ENCODE peak calls at places on chromosomes 1 and 21, in five cellular contexts. O is GM12878, U is H1, P is HepG2, Q is NT2/D1. N is an unnamed sample.

GRCh38 chr1:22971161-22972062 is 1.3 kb downstream of the LACTBL1 start:
- DNase-seq in O (no peak), U (no peak), P (no peak), Q (no peak), N (no peak)

GRCh38 chr1:58932820-58933598 is 149.2 kb upstream of the JUN start:
- DNase-seq in O (no peak), U (no peak), P (peak), Q (no peak), N (no peak)

GRCh38 chr1:39925727-39926342 is 24.1 kb upstream of the MYCL start:
- DNase-seq in O (no peak), U (no peak), P (no peak), Q (no peak), N (no peak)

GRCh38 chr1:230140221-230141001 is 73.4 kb downstream of the GALNT2 start:
- DNase-seq in O (no peak), U (no peak), P (no peak), Q (no peak), N (no peak)

GRCh38 chr1:227838181-227838580 is 22.7 kb downstream of the PRSS38 start:
- DNase-seq in O (no peak), U (no peak), P (no peak), Q (no peak), N (no peak)

GRCh38 chr1:228146761-228147693 is 2.7 kb upstream of the GJC2 start:
- DNase-seq in O (no peak), U (no peak), P (no peak), Q (no peak), N (no peak)

GRCh38 chr1:205481279-205481617 is 23.2 kb upstream of the CDK18 start:
- DNase-seq in O (no peak), U (no peak), P (no peak), Q (no peak), N (no peak)

GRCh38 chr1:56798053-56798471 is 21.1 kb downstream of the FYB2 start:
- DNase-seq in O (no peak), U (no peak), P (no peak), Q (peak), N (no peak)

GRCh38 chr1:34742667-34743270 is 12.1 kb upstream of the GJB5 start:
- DNase-seq in O (peak), U (peak), P (peak), Q (peak), N (peak)

GRCh38 chr1:205976708-205977107 is 26.5 kb downstream of the RAB7B start:
- DNase-seq in O (no peak), U (no peak), P (peak), Q (peak), N (no peak)

GRCh38 chr1:240312872-240313271 is 221.2 kb downstream of the FMN2 start:
- DNase-seq in O (no peak), U (no peak), P (no peak), Q (no peak), N (no peak)

GRCh38 chr1:244289976-244290375 is 161.7 kb downstream of the ADSS2 start:
- DNase-seq in O (no peak), U (no peak), P (no peak), Q (no peak), N (no peak)

GRCh38 chr1:241612533-241613505 is 27.4 kb downstream of the CHML start:
- DNase-seq in O (no peak), U (no peak), P (no peak), Q (no peak), N (no peak)

GRCh38 chr1:210252621-210253041 is 20.0 kb downstream of the SERTAD4 start:
- DNase-seq in O (no peak), U (peak), P (no peak), Q (no peak), N (no peak)

GRCh38 chr1:166379447-166379846 is 212.6 kb upstream of the FAM78B start:
- DNase-seq in O (no peak), U (no peak), P (no peak), Q (no peak), N (no peak)

GRCh38 chr1:162383091-162383490 is 1.6 kb downstream of the C1orf226 start:
- DNase-seq in O (no peak), U (no peak), P (no peak), Q (no peak), N (no peak)

GRCh38 chr1:216183007-216183406 is 240.2 kb downstream of the USH2A start:
- DNase-seq in O (no peak), U (no peak), P (peak), Q (peak), N (peak)

GRCh38 chr1:27394925-27395324 is 2.5 kb downstream of the GPR3 start:
- DNase-seq in O (no peak), U (no peak), P (no peak), Q (no peak), N (no peak)

GRCh38 chr21:43600642-43601397 is 58.5 kb downstream of the HSF2BP start:
- DNase-seq in O (no peak), U (no peak), P (no peak), Q (no peak), N (no peak)

GRCh38 chr21:46545363-46545762 is 59.5 kb downstream of the S100B start:
- DNase-seq in O (no peak), U (no peak), P (no peak), Q (no peak), N (no peak)

GRCh38 chr1:232950919-232951579 is 638 bp downstream of the NTPCR start:
- DNase-seq in O (no peak), U (no peak), P (peak), Q (peak), N (peak)

GRCh38 chr1:198794498-198794897 is 155.7 kb downstream of the PTPRC start:
- DNase-seq in O (no peak), U (no peak), P (no peak), Q (no peak), N (no peak)

GRCh38 chr1:100053727-100054126 is 79.0 kb downstream of the SASS6 start:
- DNase-seq in O (no peak), U (no peak), P (no peak), Q (no peak), N (no peak)

GRCh38 chr1:6949991-6950765 is 164.9 kb downstream of the CAMTA1 start:
- DNase-seq in O (no peak), U (no peak), P (no peak), Q (no peak), N (no peak)

GRCh38 chr1:206734499-206735142 is 36.0 kb upstream of the IL19 start:
- DNase-seq in O (no peak), U (peak), P (no peak), Q (no peak), N (peak)

GRCh38 chr1:67308136-67308535 is 463 bp downstream of the IL12RB2 start:
- DNase-seq in O (no peak), U (peak), P (no peak), Q (no peak), N (no peak)

GRCh38 chr21:37503848-37504467 is 137.4 kb downstream of the DYRK1A start:
- DNase-seq in O (no peak), U (no peak), P (peak), Q (no peak), N (no peak)

GRCh38 chr1:118563969-118564951 is 379.2 kb upstream of the SPAG17 start:
- DNase-seq in O (peak), U (peak), P (no peak), Q (peak), N (no peak)

GRCh38 chr1:81733465-81733864 is 67.3 kb upstream of the ADGRL2 start:
- DNase-seq in O (no peak), U (no peak), P (no peak), Q (peak), N (no peak)

GRCh38 chr1:10620776-10621175 is 146.0 kb downstream of the PEX14 start:
- DNase-seq in O (no peak), U (no peak), P (no peak), Q (no peak), N (no peak)

DNA sequence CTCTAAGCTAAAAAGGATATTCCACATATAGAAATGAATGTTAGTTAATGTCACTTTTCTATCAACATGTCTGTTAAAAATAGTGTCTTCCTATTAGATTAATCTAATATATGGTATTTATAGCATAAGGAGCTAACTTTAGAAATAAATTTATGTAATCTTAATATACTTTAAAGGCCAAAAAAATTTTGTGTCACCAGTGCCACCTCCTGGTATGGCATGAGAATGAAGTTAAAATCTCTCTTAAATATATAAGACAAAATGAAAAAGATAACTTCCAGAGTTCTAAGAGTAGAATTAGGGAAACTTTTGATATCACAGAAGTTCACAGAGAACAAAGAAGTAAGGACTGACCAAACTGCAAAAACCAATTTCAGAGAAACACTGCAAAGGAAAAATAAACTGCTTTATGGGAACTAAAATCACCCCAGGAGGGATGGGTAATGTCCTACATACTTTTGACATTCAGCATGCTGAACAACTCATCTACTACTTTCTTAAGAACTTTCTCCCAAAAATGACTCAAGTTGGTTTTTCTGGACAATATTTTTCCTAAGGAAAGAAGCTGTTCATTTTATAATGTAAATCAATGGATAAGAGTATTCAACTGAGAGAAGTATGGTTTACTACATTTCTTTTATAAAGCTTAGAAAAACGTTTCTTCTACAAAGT is 82.8 kb downstream of the TRIM33 start:
- DNase-seq in O (no peak), U (no peak), P (no peak), Q (no peak), N (peak)
- TF ChIP-seq SUZ12 in O (no peak), U (no peak), P (no peak), Q (no peak), N (no peak)

GRCh38 chr1:116942344-116942743 is 32.6 kb downstream of the PTGFRN start:
- DNase-seq in O (no peak), U (no peak), P (no peak), Q (no peak), N (no peak)
- TF ChIP-seq SUZ12 in O (no peak), U (no peak), P (no peak), Q (no peak), N (no peak)

GRCh38 chr1:21539933-21540332 is 30.7 kb downstream of the ALPL start:
- DNase-seq in O (no peak), U (peak), P (peak), Q (no peak), N (peak)
- TF ChIP-seq SUZ12 in O (no peak), U (no peak), P (no peak), Q (no peak), N (no peak)

GRCh38 chr1:71414229-71414628 is 333.4 kb upstream of the ZRANB2 start:
- DNase-seq in O (no peak), U (no peak), P (no peak), Q (no peak), N (no peak)
- TF ChIP-seq SUZ12 in O (no peak), U (no peak), P (no peak), Q (no peak), N (no peak)

GRCh38 chr1:107196973-107197562 is 56.2 kb downstream of the NTNG1 start:
- DNase-seq in O (peak), U (peak), P (peak), Q (peak), N (peak)
- TF ChIP-seq SUZ12 in O (no peak), U (no peak), P (no peak), Q (no peak), N (no peak)

GRCh38 chr1:193115629-193116227 is 6.1 kb upstream of the CDC73 start:
- DNase-seq in O (no peak), U (no peak), P (peak), Q (no peak), N (peak)
- TF ChIP-seq SUZ12 in O (no peak), U (no peak), P (no peak), Q (no peak), N (no peak)

GRCh38 chr1:53616511-53616910 is 122.5 kb downstream of the GLIS1 start:
- DNase-seq in O (no peak), U (no peak), P (no peak), Q (no peak), N (no peak)

GRCh38 chr1:53615101-53615500 is 123.9 kb downstream of the GLIS1 start:
- DNase-seq in O (no peak), U (no peak), P (no peak), Q (no peak), N (no peak)

GRCh38 chr1:53618218-53619087 is 120.5 kb downstream of the GLIS1 start:
- DNase-seq in O (no peak), U (no peak), P (no peak), Q (no peak), N (no peak)

GRCh38 chr1:53617382-53618217 is 121.4 kb downstream of the GLIS1 start:
- DNase-seq in O (no peak), U (no peak), P (no peak), Q (no peak), N (no peak)

GRCh38 chr1:53616927-53617326 is 122.0 kb downstream of the GLIS1 start:
- DNase-seq in O (no peak), U (no peak), P (no peak), Q (peak), N (peak)
- TF ChIP-seq SUZ12 in O (no peak), U (no peak), P (no peak), Q (no peak), N (no peak)

GRCh38 chr21:17650301-17650700 is 37.6 kb upstream of the BTG3 start:
- DNase-seq in O (no peak), U (no peak), P (peak), Q (no peak), N (no peak)
- TF ChIP-seq SUZ12 in O (no peak), U (no peak), P (no peak), Q (no peak), N (no peak)

N was measured in HEK293T.